ENCODE peak calls at places on chromosomes 12 and 14, in seven cellular contexts. Y is heart right ventricle, J is transverse colon, P is right atrium auricular region, V is spleen, E is fibroblast of lung, M is pancreas. X is an unnamed sample.

GRCh38 chr12:4960547-4960946 is 50.8 kb downstream of the KCNA1 start:
- DNase-seq in Y (peak), P (no peak), J (no peak), M (no peak), E (no peak), V (no peak), X (no peak)

GRCh38 chr12:56836800-56837663 is 73.9 kb downstream of the HSD17B6 start:
- DNase-seq in J (no peak), M (no peak), Y (no peak), P (no peak), E (peak), V (no peak), X (no peak)

GRCh38 chr14:96055065-96055752 is 16.0 kb downstream of the C14orf132 start:
- DNase-seq in J (no peak), E (peak), V (peak), M (no peak), Y (no peak), P (no peak), X (no peak)

GRCh38 chr12:32309811-32310755 is 89.3 kb upstream of the FGD4 start:
- DNase-seq in E (no peak), P (no peak), J (no peak), V (no peak), M (no peak), Y (no peak), X (no peak)

GRCh38 chr12:132400011-132400641 is 70.7 kb upstream of the GALNT9 start:
- DNase-seq in P (no peak), V (peak), E (no peak), J (no peak), Y (no peak), M (no peak), X (no peak)

GRCh38 chr12:14696265-14696741 is at the start of gene GUCY2C:
- DNase-seq in Y (no peak), V (no peak), M (no peak), J (peak), P (no peak), E (no peak), X (no peak)

GRCh38 chr14:72892879-72893635 is 844 bp downstream of the DPF3 start:
- DNase-seq in V (peak), E (peak), M (no peak), P (peak), J (peak), Y (no peak), X (peak)

GRCh38 chr12:12723681-12724420 is 6.7 kb downstream of the CDKN1B start:
- DNase-seq in V (peak), Y (peak), J (peak), M (peak), P (no peak), E (peak), X (peak)

GRCh38 chr14:50736932-50737419 is 68.9 kb upstream of the SAV1 start:
- DNase-seq in Y (no peak), P (no peak), V (no peak), J (no peak), M (no peak), E (no peak), X (no peak)

GRCh38 chr14:36346052-36346451 is 25.6 kb upstream of the MBIP start:
- DNase-seq in J (no peak), P (no peak), E (no peak), M (no peak), V (no peak), Y (no peak), X (no peak)

GRCh38 chr14:81638656-81639055 is 105.0 kb upstream of the SEL1L start:
- DNase-seq in Y (no peak), V (no peak), J (no peak), E (no peak), P (no peak), M (no peak), X (no peak)

DNA sequence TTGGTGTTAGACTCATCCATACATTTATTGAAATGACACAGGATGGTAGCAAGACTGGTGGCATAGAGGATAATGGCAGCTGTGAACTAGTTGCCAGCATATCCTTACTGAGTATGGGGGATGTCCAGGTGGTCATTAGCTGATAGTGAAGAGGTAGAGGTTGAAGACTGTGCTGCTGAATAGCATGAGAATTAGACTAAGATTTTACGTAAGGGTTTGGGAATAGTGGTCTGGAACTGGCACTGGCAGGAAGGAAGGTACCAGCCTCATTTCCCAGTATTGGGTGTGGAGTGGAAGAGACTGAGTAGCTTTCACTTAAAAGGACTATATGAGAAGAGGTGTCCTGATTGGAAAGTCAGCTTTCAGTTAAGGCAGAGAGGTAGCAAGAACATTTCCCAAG is 6.5 kb downstream of the ERC1 start:
- DNase-seq in M (no peak), P (no peak), J (no peak), Y (no peak), V (no peak), E (no peak), X (no peak)
- H3K4me3 ChIP-seq in M (no peak), P (no peak), J (no peak), Y (no peak), V (no peak), E (no peak), X (no peak)

DNA sequence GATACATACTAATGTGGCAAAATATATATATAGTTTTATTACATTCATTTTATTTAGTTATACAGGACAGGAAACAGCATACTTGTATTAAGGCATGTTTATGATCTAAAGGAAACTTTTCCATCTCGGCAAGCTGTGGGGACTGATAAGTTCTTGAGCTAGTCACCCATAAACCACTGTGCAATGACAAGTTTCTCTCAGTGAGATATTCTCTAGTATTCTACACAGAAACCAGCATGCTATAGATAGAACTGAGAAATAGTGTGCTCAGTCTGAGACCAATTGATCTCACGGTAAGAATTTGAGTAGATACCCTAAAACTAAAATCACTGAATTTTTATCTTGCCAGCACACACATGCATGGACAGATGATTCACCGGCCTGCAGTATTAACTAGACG is 717.6 kb upstream of the NOVA1 start:
- DNase-seq in E (no peak), V (no peak), P (no peak), M (no peak), J (no peak), Y (no peak), X (no peak)
- H3K27ac ChIP-seq in E (no peak), V (no peak), P (no peak), M (no peak), J (no peak), Y (no peak), X (no peak)

GRCh38 chr14:100748944-100749343 is 22.3 kb downstream of the DLK1 start:
- DNase-seq in P (no peak), Y (no peak), M (no peak), V (peak), E (no peak), J (no peak), X (no peak)
- H3K4me3 ChIP-seq in P (no peak), Y (no peak), M (no peak), V (no peak), E (no peak), J (no peak), X (no peak)

DNA sequence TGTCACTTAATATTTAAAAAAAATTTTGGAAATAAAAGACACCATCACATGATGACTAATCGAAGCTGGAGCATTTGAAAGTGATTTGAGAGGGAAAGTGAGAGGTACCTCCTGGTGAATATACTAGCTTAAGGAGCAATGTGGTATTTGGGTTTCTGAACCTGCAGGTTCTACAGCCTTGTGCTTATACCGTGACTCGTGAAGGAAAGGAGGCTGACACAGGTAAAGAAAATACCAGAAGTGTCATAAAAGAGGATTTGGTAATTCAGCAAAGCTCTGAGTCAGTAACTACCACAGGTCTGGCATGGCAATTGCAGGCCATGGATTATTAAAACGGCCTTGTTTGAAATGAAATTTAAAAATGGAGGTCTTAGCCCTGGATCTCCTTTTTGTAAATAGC is 151.0 kb downstream of the SLC38A4 start:
- DNase-seq in E (no peak), Y (no peak), P (no peak), M (no peak), V (no peak), J (no peak), X (no peak)
- H3K27ac ChIP-seq in E (no peak), Y (no peak), P (no peak), M (no peak), V (no peak), J (no peak), X (no peak)